ENCODE peak calls at places on chromosome 1, in five cellular contexts. C is fibroblast of lung; D is effector memory CD4-positive, alpha-beta T cell; P is heart right ventricle; B is CD8-positive, alpha-beta T cell. Y is an unnamed sample.

GRCh38 chr1:8363186-8363585 is 45.3 kb downstream of the SLC45A1 start:
- DNase-seq in B (no peak), C (no peak), D (no peak), P (no peak), Y (no peak)

GRCh38 chr1:67586596-67586995 is 98.4 kb upstream of the GADD45A start:
- DNase-seq in P (no peak), B (no peak), C (peak; percentile 67), D (no peak), Y (no peak)

GRCh38 chr1:27632387-27633297 is 2.3 kb downstream of the FGR start:
- DNase-seq in C (no peak), P (no peak), B (no peak), D (no peak), Y (no peak)

GRCh38 chr1:205313681-205314308 is 7.8 kb downstream of the NUAK2 start:
- DNase-seq in B (peak; percentile 71), C (peak; percentile 91), P (peak; percentile 49), D (no peak), Y (no peak)

GRCh38 chr1:161487483-161487827 is 17.8 kb upstream of the FCGR2A start:
- DNase-seq in D (no peak), B (no peak), P (peak; percentile 35), C (peak; percentile 39), Y (no peak)

GRCh38 chr1:187862506-187862905 is 1033.8 kb downstream of the PLA2G4A start:
- DNase-seq in C (no peak), P (no peak), B (no peak), D (no peak), Y (no peak)

GRCh38 chr1:54766726-54767125 is 2.4 kb upstream of the PARS2 start:
- DNase-seq in B (no peak), C (no peak), D (no peak), P (no peak), Y (no peak)

GRCh38 chr1:162128693-162129356 is 59.3 kb downstream of the NOS1AP start:
- DNase-seq in B (no peak), P (no peak), D (no peak), C (no peak), Y (no peak)

GRCh38 chr1:228747536-228747935 is 12.3 kb downstream of the RHOU start:
- DNase-seq in B (no peak), P (no peak), C (no peak), D (no peak), Y (no peak)

GRCh38 chr1:216750031-216750627 is 26.9 kb upstream of the ESRRG start:
- DNase-seq in C (peak; percentile 59), D (no peak), P (no peak), B (no peak), Y (peak; percentile 37)

GRCh38 chr1:220908757-220909156 is 29.5 kb downstream of the HLX start:
- DNase-seq in C (no peak), D (no peak), B (no peak), P (no peak), Y (no peak)

GRCh38 chr1:36321119-36321951 is 2.1 kb downstream of the EVA1B start:
- DNase-seq in D (no peak), C (peak; percentile 66), B (no peak), P (peak; percentile 84), Y (no peak)

GRCh38 chr1:66283583-66284041 is 250.3 kb upstream of the SGIP1 start:
- DNase-seq in D (no peak), C (peak; percentile 87), P (no peak), B (no peak), Y (peak; percentile 58)

GRCh38 chr1:10755977-10756521 is 40.4 kb downstream of the CASZ1 start:
- DNase-seq in P (peak; percentile 74), D (peak; percentile 32), B (peak; percentile 81), C (peak; percentile 6), Y (peak; percentile 29)

GRCh38 chr1:50860702-50861101 is 99.4 kb downstream of the FAF1 start:
- DNase-seq in C (no peak), P (no peak), B (no peak), D (no peak), Y (no peak)

GRCh38 chr1:38114231-38114630 is 67.6 kb upstream of the POU3F1 start:
- DNase-seq in C (peak; percentile 57), P (no peak), D (no peak), B (no peak), Y (no peak)

GRCh38 chr1:230857077-230857476 is 11.2 kb downstream of the C1orf198 start:
- DNase-seq in P (no peak), C (peak; percentile 86), B (no peak), D (no peak), Y (no peak)

GRCh38 chr1:229888157-229888556 is 178.9 kb upstream of the GALNT2 start:
- DNase-seq in D (no peak), C (no peak), B (no peak), P (no peak), Y (no peak)

GRCh38 chr1:230827081-230827681 is 41.1 kb downstream of the C1orf198 start:
- DNase-seq in B (no peak), P (peak; percentile 58), D (no peak), C (peak; percentile 82), Y (no peak)

GRCh38 chr1:179753061-179753460 is 10.0 kb downstream of the FAM163A start:
- DNase-seq in D (no peak), B (no peak), C (peak; percentile 20), P (no peak), Y (no peak)

GRCh38 chr1:154730251-154730650 is 122.3 kb upstream of the ADAR start:
- DNase-seq in C (peak; percentile 72), D (no peak), P (no peak), B (no peak), Y (peak; percentile 63)

GRCh38 chr1:160219062-160219929 is 14.1 kb downstream of the PEA15 start:
- DNase-seq in P (no peak), B (no peak), D (no peak), C (peak; percentile 65), Y (peak; percentile 23)
- H3K36me3 ChIP-seq in P (peaks cover 100% of the 10 kb centered on the region), B (peaks cover 76% of the 10 kb centered on the region), D (peaks cover 89% of the 10 kb centered on the region), C (peaks cover 7% of the 10 kb centered on the region), Y (peaks cover 1% of the 10 kb centered on the region)

GRCh38 chr1:203124011-203124410 is 3.5 kb upstream of the ADORA1 start:
- DNase-seq in C (no peak), D (no peak), B (no peak), P (no peak), Y (no peak)
- H3K27me3 ChIP-seq in C (peaks cover 42% of the 10 kb centered on the region), D (peaks cover 11% of the 10 kb centered on the region), B (no peaks in the 10 kb centered on the region), P (peaks cover 66% of the 10 kb centered on the region), Y (no peaks in the 10 kb centered on the region)

DNA sequence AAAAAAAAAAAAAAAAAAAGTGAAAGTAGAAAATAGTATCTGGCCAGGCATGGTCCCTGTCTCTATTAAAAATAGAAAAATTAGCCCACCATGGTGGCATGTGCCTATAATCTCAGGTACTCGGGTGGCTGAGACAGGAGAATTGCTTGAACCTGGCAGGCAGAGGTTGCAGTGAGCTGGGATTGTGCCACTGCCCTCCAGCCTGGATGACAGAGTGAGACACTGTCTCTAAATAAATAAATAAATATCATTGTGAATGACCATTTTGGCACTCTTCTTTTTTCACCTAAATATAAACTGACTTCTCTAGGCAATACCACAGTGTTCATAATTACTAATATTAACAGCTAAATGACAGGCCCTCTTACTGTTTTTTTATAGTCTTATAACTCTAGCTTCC is 14.5 kb downstream of the ELOA start:
- DNase-seq in P (no peak), B (no peak), D (no peak), C (no peak), Y (no peak)
- H3K36me3 ChIP-seq in P (peaks cover 100% of the 10 kb centered on the region), B (peaks cover 80% of the 10 kb centered on the region), D (peaks cover 80% of the 10 kb centered on the region), C (peaks cover 35% of the 10 kb centered on the region), Y (peaks cover 3% of the 10 kb centered on the region)

DNA sequence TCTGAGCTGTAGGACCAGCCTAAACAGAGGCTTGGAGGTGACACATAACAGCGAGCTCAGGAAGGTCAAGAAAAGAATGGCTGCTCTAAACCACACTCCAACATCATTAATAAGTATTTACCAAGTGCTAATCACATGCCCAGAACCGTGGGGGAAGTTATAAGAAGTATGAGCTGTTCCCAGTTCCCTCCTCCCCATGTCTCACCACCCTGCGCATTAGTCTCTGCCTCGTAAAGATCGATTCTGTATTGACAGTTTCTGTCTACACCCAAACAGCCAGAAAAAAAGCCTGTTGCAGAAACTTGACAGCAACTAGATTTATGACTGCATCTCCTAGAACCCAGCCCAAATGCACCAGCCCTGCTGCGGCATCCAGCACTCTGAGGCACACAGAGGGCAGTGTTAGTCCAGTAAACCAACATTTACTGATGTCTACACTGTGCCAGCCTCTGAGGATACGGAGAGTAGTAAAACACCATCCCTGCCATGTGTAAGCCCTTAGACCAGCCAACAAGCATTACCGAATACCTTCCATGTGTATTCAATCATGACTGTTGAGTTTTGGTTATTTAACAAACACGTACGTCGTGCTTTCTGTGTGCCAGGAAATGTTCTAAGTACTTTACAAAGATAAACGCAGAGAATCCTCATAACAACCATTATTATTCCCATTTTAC is 63.6 kb upstream of the ZBTB40 start:
- DNase-seq in B (no peak), D (no peak), C (peak; percentile 10), P (no peak), Y (no peak)
- H3K27me3 ChIP-seq in B (peaks cover 7% of the 10 kb centered on the region), D (no peaks in the 10 kb centered on the region), C (peaks cover 15% of the 10 kb centered on the region), P (peaks cover 59% of the 10 kb centered on the region), Y (peaks cover 11% of the 10 kb centered on the region)

GRCh38 chr1:83990734-83991133 is 8.2 kb downstream of the TTLL7 start:
- DNase-seq in D (no peak), P (no peak), C (no peak), B (no peak), Y (no peak)

GRCh38 chr1:83985048-83985447 is 13.9 kb downstream of the TTLL7 start:
- DNase-seq in P (no peak), C (no peak), B (no peak), D (no peak), Y (no peak)
- H3K36me3 ChIP-seq in P (no peaks in the 10 kb centered on the region), C (no peaks in the 10 kb centered on the region), B (no peaks in the 10 kb centered on the region), D (no peaks in the 10 kb centered on the region), Y (no peaks in the 10 kb centered on the region)

GRCh38 chr1:95407864-95408291 is 173.9 kb downstream of the RWDD3 start:
- DNase-seq in D (no peak), B (no peak), P (no peak), C (no peak), Y (no peak)
- H3K27me3 ChIP-seq in D (no peaks in the 10 kb centered on the region), B (no peaks in the 10 kb centered on the region), P (peaks cover 17% of the 10 kb centered on the region), C (no peaks in the 10 kb centered on the region), Y (peaks cover 4% of the 10 kb centered on the region)

GRCh38 chr1:41158147-41158875 is 83.8 kb downstream of the SCMH1 start:
- DNase-seq in C (peak; percentile 19), P (no peak), D (no peak), B (no peak), Y (no peak)
- H3K36me3 ChIP-seq in C (no peaks in the 10 kb centered on the region), P (peaks cover 15% of the 10 kb centered on the region), D (no peaks in the 10 kb centered on the region), B (peaks cover 3% of the 10 kb centered on the region), Y (no peaks in the 10 kb centered on the region)

DNA sequence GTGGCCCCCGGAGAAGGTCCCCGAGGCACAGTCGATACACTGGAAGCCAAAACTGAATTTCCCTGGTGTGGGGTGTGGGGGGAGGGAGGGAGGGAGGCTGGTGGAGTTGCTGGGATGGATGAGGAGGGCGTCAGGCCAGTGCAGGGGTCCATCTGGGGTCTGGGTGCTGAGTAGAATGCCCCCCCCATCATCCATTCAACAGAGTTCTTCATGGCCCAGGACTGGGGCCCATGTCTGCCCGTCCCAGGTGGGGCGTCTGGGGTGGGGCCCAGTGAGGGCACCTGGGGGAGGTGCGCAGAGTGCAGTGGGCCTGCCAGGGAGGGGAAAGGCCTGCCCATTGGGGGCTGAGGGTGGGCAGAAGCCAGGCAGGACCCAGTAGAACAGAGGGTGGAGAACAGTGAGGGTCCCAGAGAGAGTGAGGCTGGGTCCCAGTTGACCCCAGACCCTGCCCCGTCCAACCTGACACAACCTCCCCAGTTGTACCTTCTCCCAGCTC is 1.9 kb downstream of the TNFRSF18 start:
- DNase-seq in P (no peak), C (no peak), D (no peak), B (peak; percentile 11), Y (no peak)
- H3K27me3 ChIP-seq in P (peaks cover 53% of the 10 kb centered on the region), C (no peaks in the 10 kb centered on the region), D (no peaks in the 10 kb centered on the region), B (no peaks in the 10 kb centered on the region), Y (peaks cover 20% of the 10 kb centered on the region)